ENCODE peak calls at places on chromosomes 11 and 22, in eight cellular contexts. One of them, this sample, is unnamed.

GRCh38 chr22:39317756-39318506 is 1.5 kb downstream of the RPL3 start:
- DNase-seq in Calu3: no peak
- DNase-seq in A549: no peak
- DNase-seq in Kasumi-1: no peak
- DNase-seq in heart left ventricle: no peak
- DNase-seq in prostate gland: no peak
- DNase-seq in activated naive CD4-positive, alpha-beta T cell: no peak
- DNase-seq in T-helper 2 cell: no peak
- DNase-seq in this sample: peak; percentile 60

GRCh38 chr22:20268350-20269012 is 363 bp upstream of the RTN4R start:
- DNase-seq in Calu3: peak; percentile 80
- DNase-seq in A549: peak; percentile 7
- DNase-seq in Kasumi-1: no peak
- DNase-seq in heart left ventricle: peak; percentile 54
- DNase-seq in prostate gland: peak; percentile 48
- DNase-seq in activated naive CD4-positive, alpha-beta T cell: no peak
- DNase-seq in T-helper 2 cell: no peak
- DNase-seq in this sample: peak; percentile 61

GRCh38 chr11:36288442-36289225 is 590 bp downstream of the COMMD9 start:
- DNase-seq in Calu3: no peak
- DNase-seq in A549: no peak
- DNase-seq in Kasumi-1: peak; percentile 5
- DNase-seq in heart left ventricle: no peak
- DNase-seq in prostate gland: no peak
- DNase-seq in activated naive CD4-positive, alpha-beta T cell: no peak
- DNase-seq in T-helper 2 cell: no peak
- DNase-seq in this sample: no peak

GRCh38 chr11:87851234-87851633 is 324.0 kb downstream of the RAB38 start:
- DNase-seq in Calu3: no peak
- DNase-seq in A549: no peak
- DNase-seq in Kasumi-1: no peak
- DNase-seq in heart left ventricle: no peak
- DNase-seq in prostate gland: no peak
- DNase-seq in activated naive CD4-positive, alpha-beta T cell: no peak
- DNase-seq in T-helper 2 cell: no peak
- DNase-seq in this sample: peak; percentile 4

GRCh38 chr11:20077973-20078372 is 82.3 kb downstream of the DBX1 start:
- DNase-seq in Calu3: no peak
- DNase-seq in A549: no peak
- DNase-seq in Kasumi-1: no peak
- DNase-seq in heart left ventricle: no peak
- DNase-seq in prostate gland: no peak
- DNase-seq in activated naive CD4-positive, alpha-beta T cell: no peak
- DNase-seq in T-helper 2 cell: no peak
- DNase-seq in this sample: no peak

GRCh38 chr22:30856699-30857098 is 111.9 kb downstream of the MORC2 start:
- DNase-seq in Calu3: no peak
- DNase-seq in A549: no peak
- DNase-seq in Kasumi-1: no peak
- DNase-seq in heart left ventricle: no peak
- DNase-seq in prostate gland: no peak
- DNase-seq in activated naive CD4-positive, alpha-beta T cell: no peak
- DNase-seq in T-helper 2 cell: no peak
- DNase-seq in this sample: no peak

GRCh38 chr11:2987881-2988280 is 4.2 kb downstream of the NAP1L4 start:
- DNase-seq in Calu3: no peak
- DNase-seq in A549: no peak
- DNase-seq in Kasumi-1: no peak
- DNase-seq in heart left ventricle: no peak
- DNase-seq in prostate gland: no peak
- DNase-seq in activated naive CD4-positive, alpha-beta T cell: no peak
- DNase-seq in T-helper 2 cell: no peak
- DNase-seq in this sample: peak; percentile 32

GRCh38 chr11:1218256-1218787 is 4.5 kb upstream of the MUC5B start:
- DNase-seq in Calu3: no peak
- DNase-seq in A549: no peak
- DNase-seq in Kasumi-1: no peak
- DNase-seq in heart left ventricle: no peak
- DNase-seq in prostate gland: no peak
- DNase-seq in activated naive CD4-positive, alpha-beta T cell: no peak
- DNase-seq in T-helper 2 cell: no peak
- DNase-seq in this sample: no peak

GRCh38 chr11:72570893-72571741 is 103.1 kb downstream of the PDE2A start:
- DNase-seq in Calu3: no peak
- DNase-seq in A549: no peak
- DNase-seq in Kasumi-1: no peak
- DNase-seq in heart left ventricle: no peak
- DNase-seq in prostate gland: no peak
- DNase-seq in activated naive CD4-positive, alpha-beta T cell: no peak
- DNase-seq in T-helper 2 cell: no peak
- DNase-seq in this sample: no peak

GRCh38 chr22:42299586-42300285 is 29.3 kb upstream of the TCF20 start:
- DNase-seq in Calu3: no peak
- DNase-seq in A549: no peak
- DNase-seq in Kasumi-1: peak; percentile 79
- DNase-seq in heart left ventricle: no peak
- DNase-seq in prostate gland: no peak
- DNase-seq in activated naive CD4-positive, alpha-beta T cell: no peak
- DNase-seq in T-helper 2 cell: peak; percentile 46
- DNase-seq in this sample: no peak

GRCh38 chr11:69636870-69637600 is 3.9 kb upstream of the CCND1 start:
- DNase-seq in Calu3: no peak
- DNase-seq in A549: no peak
- DNase-seq in Kasumi-1: no peak
- DNase-seq in heart left ventricle: no peak
- DNase-seq in prostate gland: no peak
- DNase-seq in activated naive CD4-positive, alpha-beta T cell: no peak
- DNase-seq in T-helper 2 cell: no peak
- DNase-seq in this sample: no peak

GRCh38 chr22:48827228-48827810 is 1000.4 kb downstream of the BRD1 start:
- DNase-seq in Calu3: no peak
- DNase-seq in A549: no peak
- DNase-seq in Kasumi-1: no peak
- DNase-seq in heart left ventricle: no peak
- DNase-seq in prostate gland: no peak
- DNase-seq in activated naive CD4-positive, alpha-beta T cell: no peak
- DNase-seq in T-helper 2 cell: no peak
- DNase-seq in this sample: peak; percentile 47

GRCh38 chr22:42439821-42440674 is 7.8 kb upstream of the NFAM1 start:
- DNase-seq in Calu3: peak; percentile 34
- DNase-seq in A549: no peak
- DNase-seq in Kasumi-1: peak; percentile 58
- DNase-seq in heart left ventricle: no peak
- DNase-seq in prostate gland: no peak
- DNase-seq in activated naive CD4-positive, alpha-beta T cell: no peak
- DNase-seq in T-helper 2 cell: no peak
- DNase-seq in this sample: peak; percentile 39

This sample was measured in kidney tubule cell.